ENCODE peak calls at places on chromosomes 12 and 14, in eight cellular contexts. One of them, this sample, is unnamed.

GRCh38 chr12:127677537-127678131 is 589.3 kb upstream of the TMEM132C start:
- DNase-seq in stimulated activated CD4-positive, alpha-beta T cell treated with anti-CD3 and anti-CD28 coated beads, Interleukin-15, amount 100 ng/mL, for 24 hours: peak
- DNase-seq in stimulated activated naive CD8-positive, alpha-beta T cell treated with anti-CD3 and anti-CD28 coated beads, Interleukin-15, Interleukin-2, amounts not matched to agents 100 U/mL and 50 U/mL, for 24 hours: peak
- DNase-seq in activated CD4-positive, alpha-beta T cell treated with anti-CD3 and anti-CD28 coated beads, Interleukin-2, amount 50 U/mL, for 48 hours: peak
- DNase-seq in GM20000: peak
- DNase-seq in cardiac muscle cell: peak
- DNase-seq in GM10248: peak
- DNase-seq in GM04504: peak
- DNase-seq in this sample: peak

GRCh38 chr12:123958876-123959275 is 13.8 kb downstream of the CCDC92 start:
- DNase-seq in stimulated activated CD4-positive, alpha-beta T cell treated with anti-CD3 and anti-CD28 coated beads, Interleukin-15, amount 100 ng/mL, for 24 hours: no peak
- DNase-seq in stimulated activated naive CD8-positive, alpha-beta T cell treated with anti-CD3 and anti-CD28 coated beads, Interleukin-15, Interleukin-2, amounts not matched to agents 100 U/mL and 50 U/mL, for 24 hours: no peak
- DNase-seq in activated CD4-positive, alpha-beta T cell treated with anti-CD3 and anti-CD28 coated beads, Interleukin-2, amount 50 U/mL, for 48 hours: no peak
- DNase-seq in GM20000: no peak
- DNase-seq in cardiac muscle cell: no peak
- DNase-seq in GM10248: no peak
- DNase-seq in GM04504: no peak
- DNase-seq in this sample: no peak

GRCh38 chr12:91551927-91552326 is 369.3 kb upstream of the DCN start:
- DNase-seq in stimulated activated CD4-positive, alpha-beta T cell treated with anti-CD3 and anti-CD28 coated beads, Interleukin-15, amount 100 ng/mL, for 24 hours: no peak
- DNase-seq in stimulated activated naive CD8-positive, alpha-beta T cell treated with anti-CD3 and anti-CD28 coated beads, Interleukin-15, Interleukin-2, amounts not matched to agents 100 U/mL and 50 U/mL, for 24 hours: no peak
- DNase-seq in activated CD4-positive, alpha-beta T cell treated with anti-CD3 and anti-CD28 coated beads, Interleukin-2, amount 50 U/mL, for 48 hours: no peak
- DNase-seq in GM20000: no peak
- DNase-seq in cardiac muscle cell: no peak
- DNase-seq in GM10248: no peak
- DNase-seq in GM04504: no peak
- DNase-seq in this sample: no peak

GRCh38 chr14:64704145-64704742 is at the start of gene PLEKHG3:
- DNase-seq in stimulated activated CD4-positive, alpha-beta T cell treated with anti-CD3 and anti-CD28 coated beads, Interleukin-15, amount 100 ng/mL, for 24 hours: peak
- DNase-seq in stimulated activated naive CD8-positive, alpha-beta T cell treated with anti-CD3 and anti-CD28 coated beads, Interleukin-15, Interleukin-2, amounts not matched to agents 100 U/mL and 50 U/mL, for 24 hours: peak
- DNase-seq in activated CD4-positive, alpha-beta T cell treated with anti-CD3 and anti-CD28 coated beads, Interleukin-2, amount 50 U/mL, for 48 hours: peak
- DNase-seq in GM20000: peak
- DNase-seq in cardiac muscle cell: peak
- DNase-seq in GM10248: no peak
- DNase-seq in GM04504: no peak
- DNase-seq in this sample: peak

GRCh38 chr14:61588419-61588901 is 106.9 kb upstream of the HIF1A start:
- DNase-seq in stimulated activated CD4-positive, alpha-beta T cell treated with anti-CD3 and anti-CD28 coated beads, Interleukin-15, amount 100 ng/mL, for 24 hours: no peak
- DNase-seq in stimulated activated naive CD8-positive, alpha-beta T cell treated with anti-CD3 and anti-CD28 coated beads, Interleukin-15, Interleukin-2, amounts not matched to agents 100 U/mL and 50 U/mL, for 24 hours: no peak
- DNase-seq in activated CD4-positive, alpha-beta T cell treated with anti-CD3 and anti-CD28 coated beads, Interleukin-2, amount 50 U/mL, for 48 hours: no peak
- DNase-seq in GM20000: no peak
- DNase-seq in cardiac muscle cell: peak
- DNase-seq in GM10248: no peak
- DNase-seq in GM04504: no peak
- DNase-seq in this sample: no peak

GRCh38 chr12:118360785-118361404 is 11.8 kb downstream of the TAOK3 start:
- DNase-seq in stimulated activated CD4-positive, alpha-beta T cell treated with anti-CD3 and anti-CD28 coated beads, Interleukin-15, amount 100 ng/mL, for 24 hours: no peak
- DNase-seq in stimulated activated naive CD8-positive, alpha-beta T cell treated with anti-CD3 and anti-CD28 coated beads, Interleukin-15, Interleukin-2, amounts not matched to agents 100 U/mL and 50 U/mL, for 24 hours: no peak
- DNase-seq in activated CD4-positive, alpha-beta T cell treated with anti-CD3 and anti-CD28 coated beads, Interleukin-2, amount 50 U/mL, for 48 hours: no peak
- DNase-seq in GM20000: no peak
- DNase-seq in cardiac muscle cell: peak
- DNase-seq in GM10248: no peak
- DNase-seq in GM04504: no peak
- DNase-seq in this sample: no peak

GRCh38 chr12:3869860-3870259 is 3.3 kb downstream of the PARP11 start:
- DNase-seq in stimulated activated CD4-positive, alpha-beta T cell treated with anti-CD3 and anti-CD28 coated beads, Interleukin-15, amount 100 ng/mL, for 24 hours: peak
- DNase-seq in stimulated activated naive CD8-positive, alpha-beta T cell treated with anti-CD3 and anti-CD28 coated beads, Interleukin-15, Interleukin-2, amounts not matched to agents 100 U/mL and 50 U/mL, for 24 hours: no peak
- DNase-seq in activated CD4-positive, alpha-beta T cell treated with anti-CD3 and anti-CD28 coated beads, Interleukin-2, amount 50 U/mL, for 48 hours: no peak
- DNase-seq in GM20000: no peak
- DNase-seq in cardiac muscle cell: no peak
- DNase-seq in GM10248: no peak
- DNase-seq in GM04504: no peak
- DNase-seq in this sample: peak

GRCh38 chr14:103522028-103522581 is 525 bp downstream of the CKB start:
- DNase-seq in stimulated activated CD4-positive, alpha-beta T cell treated with anti-CD3 and anti-CD28 coated beads, Interleukin-15, amount 100 ng/mL, for 24 hours: no peak
- DNase-seq in stimulated activated naive CD8-positive, alpha-beta T cell treated with anti-CD3 and anti-CD28 coated beads, Interleukin-15, Interleukin-2, amounts not matched to agents 100 U/mL and 50 U/mL, for 24 hours: no peak
- DNase-seq in activated CD4-positive, alpha-beta T cell treated with anti-CD3 and anti-CD28 coated beads, Interleukin-2, amount 50 U/mL, for 48 hours: no peak
- DNase-seq in GM20000: peak
- DNase-seq in cardiac muscle cell: no peak
- DNase-seq in GM10248: no peak
- DNase-seq in GM04504: no peak
- DNase-seq in this sample: no peak

GRCh38 chr12:92108651-92109050 is 37.0 kb downstream of the BTG1 start:
- DNase-seq in stimulated activated CD4-positive, alpha-beta T cell treated with anti-CD3 and anti-CD28 coated beads, Interleukin-15, amount 100 ng/mL, for 24 hours: no peak
- DNase-seq in stimulated activated naive CD8-positive, alpha-beta T cell treated with anti-CD3 and anti-CD28 coated beads, Interleukin-15, Interleukin-2, amounts not matched to agents 100 U/mL and 50 U/mL, for 24 hours: no peak
- DNase-seq in activated CD4-positive, alpha-beta T cell treated with anti-CD3 and anti-CD28 coated beads, Interleukin-2, amount 50 U/mL, for 48 hours: no peak
- DNase-seq in GM20000: no peak
- DNase-seq in cardiac muscle cell: peak
- DNase-seq in GM10248: no peak
- DNase-seq in GM04504: peak
- DNase-seq in this sample: no peak

GRCh38 chr14:71555654-71556559 is 376.3 kb upstream of the RGS6 start:
- DNase-seq in stimulated activated CD4-positive, alpha-beta T cell treated with anti-CD3 and anti-CD28 coated beads, Interleukin-15, amount 100 ng/mL, for 24 hours: peak
- DNase-seq in stimulated activated naive CD8-positive, alpha-beta T cell treated with anti-CD3 and anti-CD28 coated beads, Interleukin-15, Interleukin-2, amounts not matched to agents 100 U/mL and 50 U/mL, for 24 hours: peak
- DNase-seq in activated CD4-positive, alpha-beta T cell treated with anti-CD3 and anti-CD28 coated beads, Interleukin-2, amount 50 U/mL, for 48 hours: peak
- DNase-seq in GM20000: peak
- DNase-seq in cardiac muscle cell: peak
- DNase-seq in GM10248: peak
- DNase-seq in GM04504: peak
- DNase-seq in this sample: peak

GRCh38 chr14:81382517-81383225 is 17.5 kb downstream of the STON2 start:
- DNase-seq in stimulated activated CD4-positive, alpha-beta T cell treated with anti-CD3 and anti-CD28 coated beads, Interleukin-15, amount 100 ng/mL, for 24 hours: no peak
- DNase-seq in stimulated activated naive CD8-positive, alpha-beta T cell treated with anti-CD3 and anti-CD28 coated beads, Interleukin-15, Interleukin-2, amounts not matched to agents 100 U/mL and 50 U/mL, for 24 hours: no peak
- DNase-seq in activated CD4-positive, alpha-beta T cell treated with anti-CD3 and anti-CD28 coated beads, Interleukin-2, amount 50 U/mL, for 48 hours: no peak
- DNase-seq in GM20000: no peak
- DNase-seq in cardiac muscle cell: no peak
- DNase-seq in GM10248: no peak
- DNase-seq in GM04504: no peak
- DNase-seq in this sample: no peak

GRCh38 chr12:40953076-40953475 is 235.0 kb upstream of the PDZRN4 start:
- DNase-seq in stimulated activated CD4-positive, alpha-beta T cell treated with anti-CD3 and anti-CD28 coated beads, Interleukin-15, amount 100 ng/mL, for 24 hours: no peak
- DNase-seq in stimulated activated naive CD8-positive, alpha-beta T cell treated with anti-CD3 and anti-CD28 coated beads, Interleukin-15, Interleukin-2, amounts not matched to agents 100 U/mL and 50 U/mL, for 24 hours: no peak
- DNase-seq in activated CD4-positive, alpha-beta T cell treated with anti-CD3 and anti-CD28 coated beads, Interleukin-2, amount 50 U/mL, for 48 hours: no peak
- DNase-seq in GM20000: no peak
- DNase-seq in cardiac muscle cell: peak
- DNase-seq in GM10248: no peak
- DNase-seq in GM04504: no peak
- DNase-seq in this sample: no peak

GRCh38 chr12:43912851-43913250 is 77.0 kb downstream of the TMEM117 start:
- DNase-seq in stimulated activated CD4-positive, alpha-beta T cell treated with anti-CD3 and anti-CD28 coated beads, Interleukin-15, amount 100 ng/mL, for 24 hours: no peak
- DNase-seq in stimulated activated naive CD8-positive, alpha-beta T cell treated with anti-CD3 and anti-CD28 coated beads, Interleukin-15, Interleukin-2, amounts not matched to agents 100 U/mL and 50 U/mL, for 24 hours: no peak
- DNase-seq in activated CD4-positive, alpha-beta T cell treated with anti-CD3 and anti-CD28 coated beads, Interleukin-2, amount 50 U/mL, for 48 hours: no peak
- DNase-seq in GM20000: no peak
- DNase-seq in cardiac muscle cell: no peak
- DNase-seq in GM10248: no peak
- DNase-seq in GM04504: no peak
- DNase-seq in this sample: no peak

GRCh38 chr14:104656014-104656714 is 33.3 kb upstream of the INF2 start:
- DNase-seq in stimulated activated CD4-positive, alpha-beta T cell treated with anti-CD3 and anti-CD28 coated beads, Interleukin-15, amount 100 ng/mL, for 24 hours: no peak
- DNase-seq in stimulated activated naive CD8-positive, alpha-beta T cell treated with anti-CD3 and anti-CD28 coated beads, Interleukin-15, Interleukin-2, amounts not matched to agents 100 U/mL and 50 U/mL, for 24 hours: no peak
- DNase-seq in activated CD4-positive, alpha-beta T cell treated with anti-CD3 and anti-CD28 coated beads, Interleukin-2, amount 50 U/mL, for 48 hours: no peak
- DNase-seq in GM20000: no peak
- DNase-seq in cardiac muscle cell: peak
- DNase-seq in GM10248: no peak
- DNase-seq in GM04504: no peak
- DNase-seq in this sample: no peak

GRCh38 chr12:131829351-131829794 is 1.2 kb downstream of the MMP17 start:
- DNase-seq in stimulated activated CD4-positive, alpha-beta T cell treated with anti-CD3 and anti-CD28 coated beads, Interleukin-15, amount 100 ng/mL, for 24 hours: peak
- DNase-seq in stimulated activated naive CD8-positive, alpha-beta T cell treated with anti-CD3 and anti-CD28 coated beads, Interleukin-15, Interleukin-2, amounts not matched to agents 100 U/mL and 50 U/mL, for 24 hours: no peak
- DNase-seq in activated CD4-positive, alpha-beta T cell treated with anti-CD3 and anti-CD28 coated beads, Interleukin-2, amount 50 U/mL, for 48 hours: no peak
- DNase-seq in GM20000: no peak
- DNase-seq in cardiac muscle cell: peak
- DNase-seq in GM10248: no peak
- DNase-seq in GM04504: no peak
- DNase-seq in this sample: no peak

GRCh38 chr12:102682698-102683289 is 202.4 kb upstream of the IGF1 start:
- DNase-seq in stimulated activated CD4-positive, alpha-beta T cell treated with anti-CD3 and anti-CD28 coated beads, Interleukin-15, amount 100 ng/mL, for 24 hours: no peak
- DNase-seq in stimulated activated naive CD8-positive, alpha-beta T cell treated with anti-CD3 and anti-CD28 coated beads, Interleukin-15, Interleukin-2, amounts not matched to agents 100 U/mL and 50 U/mL, for 24 hours: no peak
- DNase-seq in activated CD4-positive, alpha-beta T cell treated with anti-CD3 and anti-CD28 coated beads, Interleukin-2, amount 50 U/mL, for 48 hours: no peak
- DNase-seq in GM20000: no peak
- DNase-seq in cardiac muscle cell: no peak
- DNase-seq in GM10248: no peak
- DNase-seq in GM04504: no peak
- DNase-seq in this sample: no peak

GRCh38 chr12:94309348-94309747 is 150.3 kb downstream of the CEP83 start:
- DNase-seq in stimulated activated CD4-positive, alpha-beta T cell treated with anti-CD3 and anti-CD28 coated beads, Interleukin-15, amount 100 ng/mL, for 24 hours: no peak
- DNase-seq in stimulated activated naive CD8-positive, alpha-beta T cell treated with anti-CD3 and anti-CD28 coated beads, Interleukin-15, Interleukin-2, amounts not matched to agents 100 U/mL and 50 U/mL, for 24 hours: no peak
- DNase-seq in activated CD4-positive, alpha-beta T cell treated with anti-CD3 and anti-CD28 coated beads, Interleukin-2, amount 50 U/mL, for 48 hours: no peak
- DNase-seq in GM20000: peak
- DNase-seq in cardiac muscle cell: no peak
- DNase-seq in GM10248: peak
- DNase-seq in GM04504: no peak
- DNase-seq in this sample: no peak

GRCh38 chr14:74064883-74065282 is 19.4 kb downstream of the ALDH6A1 start:
- DNase-seq in stimulated activated CD4-positive, alpha-beta T cell treated with anti-CD3 and anti-CD28 coated beads, Interleukin-15, amount 100 ng/mL, for 24 hours: no peak
- DNase-seq in stimulated activated naive CD8-positive, alpha-beta T cell treated with anti-CD3 and anti-CD28 coated beads, Interleukin-15, Interleukin-2, amounts not matched to agents 100 U/mL and 50 U/mL, for 24 hours: no peak
- DNase-seq in activated CD4-positive, alpha-beta T cell treated with anti-CD3 and anti-CD28 coated beads, Interleukin-2, amount 50 U/mL, for 48 hours: no peak
- DNase-seq in GM20000: no peak
- DNase-seq in cardiac muscle cell: peak
- DNase-seq in GM10248: no peak
- DNase-seq in GM04504: no peak
- DNase-seq in this sample: no peak

This sample was measured in activated CD4-positive, alpha-beta memory T cell treated with anti-CD3 and anti-CD28 coated beads, Interleukin-2, amount 10 ng/mL, durations not matched to agents 7 days and 5 days.